ENCODE peak calls at places on chromosomes 12 and 14, in ten cellular contexts. S is tibial artery, O is astrocyte, V is head of caudate nucleus, Z is G401, W is HTR-8/SVneo, A is prostate gland, T is neural crest cell, F is adrenal gland, R is renal cortical epithelial cell. I is an unnamed sample.

GRCh38 chr14:48792376-48793024 is 793.7 kb downstream of the RPS29 start:
- DNase-seq in S (no peak), O (no peak), V (no peak), Z (no peak), W (no peak), A (no peak), T (no peak), F (no peak), R (peak), I (no peak)

GRCh38 chr12:61385771-61386170 is 874.4 kb upstream of the USP15 start:
- DNase-seq in S (no peak), O (no peak), V (no peak), Z (no peak), W (no peak), A (no peak), T (no peak), F (no peak), R (no peak), I (no peak)

GRCh38 chr14:96173646-96174475 is 30.8 kb upstream of the BDKRB2 start:
- DNase-seq in S (no peak), O (no peak), V (no peak), Z (no peak), W (no peak), A (no peak), T (no peak), F (no peak), R (no peak), I (no peak)

GRCh38 chr12:51320695-51321320 is 3.2 kb downstream of the BIN2 start:
- DNase-seq in S (no peak), O (peak), V (no peak), Z (no peak), W (no peak), A (no peak), T (peak), F (no peak), R (no peak), I (no peak)

GRCh38 chr14:55482936-55483605 is 42.7 kb upstream of the TBPL2 start:
- DNase-seq in S (no peak), O (peak), V (no peak), Z (no peak), W (peak), A (no peak), T (no peak), F (no peak), R (peak), I (no peak)

GRCh38 chr14:21087294-21088091 is 11.0 kb downstream of the ZNF219 start:
- DNase-seq in S (no peak), O (peak), V (no peak), Z (peak), W (peak), A (no peak), T (peak), F (no peak), R (peak), I (no peak)

GRCh38 chr14:65637780-65638179 is 225.2 kb downstream of the FUT8 start:
- DNase-seq in S (no peak), O (peak), V (no peak), Z (peak), W (no peak), A (no peak), T (no peak), F (no peak), R (peak), I (no peak)

GRCh38 chr12:76489737-76490136 is 69.8 kb downstream of the OSBPL8 start:
- DNase-seq in S (no peak), O (peak), V (no peak), Z (no peak), W (no peak), A (no peak), T (no peak), F (no peak), R (peak), I (no peak)

GRCh38 chr14:35196571-35196970 is 74.2 kb downstream of the PRORP start:
- DNase-seq in S (no peak), O (no peak), V (no peak), Z (no peak), W (no peak), A (no peak), T (no peak), F (no peak), R (peak), I (no peak)

GRCh38 chr12:123139926-123140674 is 10.8 kb downstream of the PITPNM2 start:
- DNase-seq in S (no peak), O (peak), V (no peak), Z (peak), W (no peak), A (no peak), T (no peak), F (peak), R (peak), I (peak)

GRCh38 chr12:50505945-50506344 is 1.2 kb downstream of the DIP2B start:
- DNase-seq in S (peak), O (no peak), V (peak), Z (peak), W (no peak), A (peak), T (no peak), F (no peak), R (peak), I (peak)

GRCh38 chr14:63045612-63046320 is 508 bp upstream of the KCNH5 start:
- DNase-seq in S (no peak), O (peak), V (peak), Z (peak), W (peak), A (no peak), T (peak), F (peak), R (no peak), I (peak)